ENCODE peak calls at places on chromosomes 1 and 21, in seven cellular contexts. W is fibroblast of pulmonary artery, G is astrocyte of the cerebellum, P is cardiac fibroblast, A is astrocyte, K is psoas muscle, X is pancreas. S is an unnamed sample.
A peak's percentile ranks its signal among the peaks of the same experiment; 100 is the strongest.

GRCh38 chr1:164895026-164895907 is 336.3 kb downstream of the PBX1 start:
- DNase-seq in G (no peak), X (no peak), K (no peak), W (no peak), P (no peak), A (no peak), S (peak; percentile 24)

GRCh38 chr1:150235436-150235851 is 468 bp downstream of the ANP32E start:
- DNase-seq in X (no peak), A (no peak), P (no peak), K (no peak), G (no peak), W (no peak), S (no peak)

GRCh38 chr1:169022648-169023047 is 83.8 kb upstream of the ATP1B1 start:
- DNase-seq in X (no peak), G (no peak), K (no peak), W (no peak), P (no peak), A (no peak), S (no peak)

GRCh38 chr1:45629035-45629434 is 5.2 kb upstream of the CCDC17 start:
- DNase-seq in X (no peak), P (no peak), K (no peak), W (no peak), G (no peak), A (no peak), S (no peak)

GRCh38 chr1:235012436-235013210 is 116.0 kb downstream of the TOMM20 start:
- DNase-seq in A (no peak), K (no peak), W (no peak), G (no peak), X (no peak), P (no peak), S (no peak)

GRCh38 chr1:159600894-159601293 is 13.3 kb downstream of the APCS start:
- DNase-seq in W (no peak), P (no peak), G (no peak), A (peak; percentile 12), K (no peak), X (no peak), S (no peak)

GRCh38 chr1:201753492-201753891 is 75.5 kb upstream of the IPO9 start:
- DNase-seq in K (no peak), P (peak; percentile 50), A (no peak), G (no peak), W (no peak), X (no peak), S (no peak)

GRCh38 chr21:21612446-21612845 is 614.2 kb downstream of the NCAM2 start:
- DNase-seq in W (peak; percentile 94), K (no peak), P (peak; percentile 88), X (no peak), A (peak; percentile 93), G (peak; percentile 84), S (peak; percentile 93)

GRCh38 chr1:43549921-43550597 is 19.4 kb downstream of the PTPRF start:
- DNase-seq in P (no peak), G (no peak), W (no peak), X (peak; percentile 96), A (no peak), K (no peak), S (no peak)

GRCh38 chr1:17849216-17849615 is 94.1 kb downstream of the ACTL8 start:
- DNase-seq in X (no peak), P (peak; percentile 18), W (no peak), K (no peak), A (no peak), G (no peak), S (peak; percentile 16)

GRCh38 chr1:201396859-201397464 is 2.2 kb downstream of the LAD1 start:
- DNase-seq in A (no peak), K (no peak), P (no peak), W (no peak), X (peak; percentile 84), G (no peak), S (no peak)

GRCh38 chr1:214494706-214495105 is 56.7 kb downstream of the PTPN14 start:
- DNase-seq in A (peak; percentile 83), G (peak; percentile 34), W (no peak), P (no peak), K (no peak), X (no peak), S (no peak)

GRCh38 chr1:52631759-52632331 is 1.1 kb upstream of the SHISAL2A start:
- DNase-seq in K (no peak), X (no peak), G (no peak), A (no peak), W (no peak), P (no peak), S (no peak)

GRCh38 chr1:180616441-180616840 is 15.4 kb upstream of the XPR1 start:
- DNase-seq in P (peak; percentile 37), X (no peak), G (peak; percentile 84), W (no peak), K (no peak), A (peak; percentile 91), S (no peak)

GRCh38 chr1:76289692-76290091 is 215.1 kb downstream of the ST6GALNAC3 start:
- DNase-seq in P (no peak), G (no peak), A (no peak), X (no peak), W (no peak), K (no peak), S (no peak)

GRCh38 chr1:31007462-31007991 is 58.0 kb downstream of the PUM1 start:
- DNase-seq in W (peak; percentile 80), G (peak; percentile 80), P (peak; percentile 78), X (no peak), A (peak; percentile 93), K (no peak), S (peak; percentile 76)

GRCh38 chr1:47835409-47835808 is 161.8 kb downstream of the TRABD2B start:
- DNase-seq in K (no peak), A (no peak), W (no peak), G (no peak), P (no peak), X (no peak), S (no peak)

GRCh38 chr1:60436148-60436547 is 362.6 kb upstream of the C1orf87 start:
- DNase-seq in P (no peak), W (no peak), K (no peak), G (no peak), A (no peak), X (no peak), S (no peak)

GRCh38 chr1:111196213-111196612 is 4.2 kb downstream of the DENND2D start:
- DNase-seq in W (no peak), X (no peak), K (no peak), A (no peak), P (no peak), G (no peak), S (no peak)

GRCh38 chr1:111199881-111200801 is at the start of gene DENND2D:
- DNase-seq in G (no peak), P (no peak), W (no peak), X (no peak), K (peak; percentile 32), A (no peak), S (no peak)

GRCh38 chr1:111199329-111199728 is 1.1 kb downstream of the DENND2D start:
- DNase-seq in P (no peak), G (no peak), X (no peak), A (no peak), K (no peak), W (no peak), S (no peak)

GRCh38 chr1:111198836-111199235 is 1.6 kb downstream of the DENND2D start:
- DNase-seq in X (no peak), K (no peak), W (no peak), G (no peak), A (no peak), P (no peak), S (no peak)

GRCh38 chr1:111197598-111198289 is 2.7 kb downstream of the DENND2D start:
- DNase-seq in G (no peak), X (no peak), P (peak; percentile 54), A (no peak), W (no peak), K (no peak), S (no peak)
- TF ChIP-seq CTCF in G (no peak), X (no peak), P (peak; percentile 31), A (no peak), W (no peak), K (no peak), S (peak; percentile 58)

GRCh38 chr1:204449631-204450280 is 38.1 kb upstream of the PPP1R15B start:
- DNase-seq in A (no peak), P (no peak), X (no peak), K (no peak), G (no peak), W (no peak), S (no peak)
- H3K4me3 ChIP-seq in A (no peak overlapping the region), P (no peak overlapping the region), X (no peak overlapping the region), K (peak overlapping the region; percentile 53), G (no peak overlapping the region), W (no peak overlapping the region), S (no peak overlapping the region)

DNA sequence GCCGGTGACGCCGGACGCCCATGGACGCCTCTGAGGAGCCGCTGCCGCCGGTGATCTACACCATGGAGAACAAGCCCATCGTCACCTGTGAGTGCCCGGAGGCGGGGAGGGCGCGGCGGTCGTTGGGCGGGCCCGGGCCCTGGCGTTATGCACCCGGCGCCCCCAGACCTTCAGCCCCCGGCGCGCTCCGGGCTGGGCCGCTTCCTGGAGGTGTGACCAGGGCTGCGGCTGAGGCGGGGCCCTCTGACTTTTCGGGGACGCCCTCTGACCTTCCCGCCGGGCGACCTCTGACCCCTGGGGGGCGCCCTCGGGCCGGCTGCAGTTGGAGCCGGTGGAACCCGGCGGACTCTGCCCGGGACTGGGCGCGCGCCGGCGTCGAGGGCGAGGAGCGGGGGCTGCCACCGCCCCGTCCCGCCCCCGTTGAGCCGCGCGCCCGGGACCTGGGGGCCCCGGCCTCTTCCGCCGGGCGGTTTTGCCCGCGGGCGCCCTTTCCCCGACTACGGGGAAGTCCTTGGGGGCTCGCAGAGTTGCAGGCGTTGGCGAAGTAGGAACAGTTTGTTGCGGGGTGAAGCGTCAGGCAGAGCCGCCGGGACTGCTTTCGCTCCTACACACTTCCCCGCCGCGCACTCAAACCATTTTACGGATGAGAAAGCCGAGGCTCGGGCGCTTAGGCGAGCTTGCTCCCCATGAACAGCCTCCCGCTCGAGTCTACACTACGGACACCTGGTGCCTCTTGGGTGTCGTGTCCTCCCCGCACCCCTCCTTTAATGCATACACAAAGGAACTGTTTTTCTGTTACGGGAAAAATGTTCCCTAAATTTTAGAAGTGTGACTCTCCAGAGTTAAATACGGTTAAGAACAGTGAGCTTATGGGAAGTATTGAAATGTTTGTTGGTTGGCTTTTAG is 618 bp downstream of the TRAPPC10 start:
- DNase-seq in X (peak; percentile 81), P (peak; percentile 43), G (no peak), A (no peak), K (peak; percentile 72), W (peak; percentile 33), S (peak; percentile 55)
- TF ChIP-seq CTCF in X (no peak), P (no peak), G (no peak), A (no peak), K (no peak), W (no peak), S (no peak)

GRCh38 chr1:66168919-66169725 is 364.8 kb upstream of the SGIP1 start:
- DNase-seq in G (peak; percentile 34), A (peak; percentile 48), W (no peak), K (no peak), P (no peak), X (no peak), S (no peak)

GRCh38 chr1:66168467-66168887 is 365.5 kb upstream of the SGIP1 start:
- DNase-seq in W (peak; percentile 33), A (peak; percentile 91), K (no peak), X (no peak), P (peak; percentile 38), G (peak; percentile 31), S (peak; percentile 5)

GRCh38 chr1:66175107-66175506 is 358.8 kb upstream of the SGIP1 start:
- DNase-seq in G (no peak), K (no peak), X (no peak), W (no peak), P (no peak), A (no peak), S (no peak)

GRCh38 chr1:66175581-66175980 is 358.4 kb upstream of the SGIP1 start:
- DNase-seq in A (no peak), K (no peak), W (no peak), P (no peak), G (no peak), X (no peak), S (no peak)

GRCh38 chr1:66172272-66172671 is 361.7 kb upstream of the SGIP1 start:
- DNase-seq in X (no peak), A (no peak), G (no peak), W (no peak), K (no peak), P (no peak), S (no peak)
- H3K4me3 ChIP-seq in X (no peak overlapping the region), A (no peak overlapping the region), G (no peak overlapping the region), W (no peak overlapping the region), K (no peak overlapping the region), P (no peak overlapping the region), S (no peak overlapping the region)